ENCODE peak calls at places on chromosomes 7 and 10, in six cellular contexts. One of them, this sample, is unnamed.

GRCh38 chr10:80406249-80406648 is 2.1 kb upstream of the PRXL2A start:
- DNase-seq in fibroblast of lung: no peak
- DNase-seq in hepatocyte: peak; percentile 8
- DNase-seq in PC-3: no peak
- DNase-seq in dorsolateral prefrontal cortex: no peak
- DNase-seq in kidney: no peak
- DNase-seq in this sample: no peak

GRCh38 chr7:74455933-74456332 is 2.2 kb downstream of the GTF2IRD1 start:
- DNase-seq in hepatocyte: peak; percentile 53
- DNase-seq in PC-3: no peak
- DNase-seq in dorsolateral prefrontal cortex: no peak
- DNase-seq in fibroblast of lung: peak; percentile 50
- DNase-seq in kidney: no peak
- DNase-seq in this sample: no peak

GRCh38 chr7:129493555-129493954 is 8.8 kb upstream of the SMKR1 start:
- DNase-seq in dorsolateral prefrontal cortex: no peak
- DNase-seq in fibroblast of lung: peak; percentile 38
- DNase-seq in PC-3: peak; percentile 25
- DNase-seq in kidney: no peak
- DNase-seq in hepatocyte: no peak
- DNase-seq in this sample: no peak

GRCh38 chr7:24283900-24284698 is at the start of gene NPY:
- DNase-seq in kidney: peak; percentile 68
- DNase-seq in hepatocyte: no peak
- DNase-seq in dorsolateral prefrontal cortex: no peak
- DNase-seq in fibroblast of lung: no peak
- DNase-seq in PC-3: no peak
- DNase-seq in this sample: no peak

GRCh38 chr7:127683776-127684681 is 32.0 kb downstream of the SND1 start:
- DNase-seq in kidney: no peak
- DNase-seq in PC-3: no peak
- DNase-seq in hepatocyte: no peak
- DNase-seq in dorsolateral prefrontal cortex: no peak
- DNase-seq in fibroblast of lung: no peak
- DNase-seq in this sample: no peak

GRCh38 chr7:87506243-87507180 is 31.0 kb upstream of the ABCB4 start:
- DNase-seq in dorsolateral prefrontal cortex: no peak
- DNase-seq in hepatocyte: no peak
- DNase-seq in kidney: no peak
- DNase-seq in fibroblast of lung: peak; percentile 44
- DNase-seq in PC-3: peak; percentile 16
- DNase-seq in this sample: peak; percentile 12

GRCh38 chr10:59865101-59865500 is 41.3 kb downstream of the CCDC6 start:
- DNase-seq in PC-3: peak; percentile 90
- DNase-seq in dorsolateral prefrontal cortex: no peak
- DNase-seq in hepatocyte: peak; percentile 13
- DNase-seq in fibroblast of lung: peak; percentile 37
- DNase-seq in kidney: no peak
- DNase-seq in this sample: peak; percentile 85

GRCh38 chr7:273327-273726 is 16.6 kb upstream of the FOXL3 start:
- DNase-seq in kidney: no peak
- DNase-seq in hepatocyte: no peak
- DNase-seq in PC-3: no peak
- DNase-seq in fibroblast of lung: no peak
- DNase-seq in dorsolateral prefrontal cortex: no peak
- DNase-seq in this sample: no peak

GRCh38 chr10:129568562-129569344 is 101.7 kb downstream of the MGMT start:
- DNase-seq in PC-3: no peak
- DNase-seq in fibroblast of lung: peak; percentile 8
- DNase-seq in dorsolateral prefrontal cortex: no peak
- DNase-seq in kidney: no peak
- DNase-seq in hepatocyte: peak; percentile 38
- DNase-seq in this sample: no peak

GRCh38 chr10:79347894-79348639 is 798 bp downstream of the PPIF start:
- DNase-seq in PC-3: peak; percentile 90
- DNase-seq in hepatocyte: peak; percentile 76
- DNase-seq in fibroblast of lung: peak; percentile 70
- DNase-seq in dorsolateral prefrontal cortex: no peak
- DNase-seq in kidney: peak; percentile 90
- DNase-seq in this sample: peak; percentile 68

GRCh38 chr7:134710854-134711624 is 64.4 kb downstream of the BPGM start:
- DNase-seq in kidney: no peak
- DNase-seq in hepatocyte: peak; percentile 34
- DNase-seq in dorsolateral prefrontal cortex: no peak
- DNase-seq in fibroblast of lung: peak; percentile 42
- DNase-seq in PC-3: peak; percentile 10
- DNase-seq in this sample: no peak

GRCh38 chr10:77881222-77881621 is 45.3 kb downstream of the DLG5 start:
- DNase-seq in fibroblast of lung: no peak
- DNase-seq in hepatocyte: no peak
- DNase-seq in dorsolateral prefrontal cortex: no peak
- DNase-seq in PC-3: no peak
- DNase-seq in kidney: no peak
- DNase-seq in this sample: no peak

GRCh38 chr10:117899181-117899683 is 147.5 kb downstream of the RAB11FIP2 start:
- DNase-seq in dorsolateral prefrontal cortex: no peak
- DNase-seq in hepatocyte: no peak
- DNase-seq in fibroblast of lung: no peak
- DNase-seq in kidney: no peak
- DNase-seq in PC-3: peak; percentile 14
- DNase-seq in this sample: no peak

GRCh38 chr7:95213809-95214492 is 110.4 kb downstream of the PON1 start:
- DNase-seq in PC-3: no peak
- DNase-seq in fibroblast of lung: peak; percentile 71
- DNase-seq in kidney: no peak
- DNase-seq in dorsolateral prefrontal cortex: no peak
- DNase-seq in hepatocyte: no peak
- DNase-seq in this sample: no peak

GRCh38 chr7:32879460-32879859 is 12.1 kb downstream of the KBTBD2 start:
- DNase-seq in kidney: no peak
- DNase-seq in hepatocyte: no peak
- DNase-seq in PC-3: no peak
- DNase-seq in dorsolateral prefrontal cortex: no peak
- DNase-seq in fibroblast of lung: no peak
- DNase-seq in this sample: no peak

GRCh38 chr7:81632418-81632817 is 137.4 kb downstream of the HGF start:
- DNase-seq in dorsolateral prefrontal cortex: no peak
- DNase-seq in kidney: no peak
- DNase-seq in PC-3: peak; percentile 40
- DNase-seq in hepatocyte: no peak
- DNase-seq in fibroblast of lung: no peak
- DNase-seq in this sample: peak; percentile 10

GRCh38 chr10:132710036-132710686 is 75.8 kb downstream of the NKX6-2 start:
- DNase-seq in PC-3: no peak
- DNase-seq in hepatocyte: no peak
- DNase-seq in kidney: peak; percentile 70
- DNase-seq in fibroblast of lung: no peak
- DNase-seq in dorsolateral prefrontal cortex: no peak
- DNase-seq in this sample: no peak

GRCh38 chr7:133854739-133855138 is 272.4 kb upstream of the LRGUK start:
- DNase-seq in hepatocyte: peak; percentile 59
- DNase-seq in kidney: no peak
- DNase-seq in dorsolateral prefrontal cortex: no peak
- DNase-seq in PC-3: peak; percentile 69
- DNase-seq in fibroblast of lung: peak; percentile 75
- DNase-seq in this sample: peak; percentile 2

DNA sequence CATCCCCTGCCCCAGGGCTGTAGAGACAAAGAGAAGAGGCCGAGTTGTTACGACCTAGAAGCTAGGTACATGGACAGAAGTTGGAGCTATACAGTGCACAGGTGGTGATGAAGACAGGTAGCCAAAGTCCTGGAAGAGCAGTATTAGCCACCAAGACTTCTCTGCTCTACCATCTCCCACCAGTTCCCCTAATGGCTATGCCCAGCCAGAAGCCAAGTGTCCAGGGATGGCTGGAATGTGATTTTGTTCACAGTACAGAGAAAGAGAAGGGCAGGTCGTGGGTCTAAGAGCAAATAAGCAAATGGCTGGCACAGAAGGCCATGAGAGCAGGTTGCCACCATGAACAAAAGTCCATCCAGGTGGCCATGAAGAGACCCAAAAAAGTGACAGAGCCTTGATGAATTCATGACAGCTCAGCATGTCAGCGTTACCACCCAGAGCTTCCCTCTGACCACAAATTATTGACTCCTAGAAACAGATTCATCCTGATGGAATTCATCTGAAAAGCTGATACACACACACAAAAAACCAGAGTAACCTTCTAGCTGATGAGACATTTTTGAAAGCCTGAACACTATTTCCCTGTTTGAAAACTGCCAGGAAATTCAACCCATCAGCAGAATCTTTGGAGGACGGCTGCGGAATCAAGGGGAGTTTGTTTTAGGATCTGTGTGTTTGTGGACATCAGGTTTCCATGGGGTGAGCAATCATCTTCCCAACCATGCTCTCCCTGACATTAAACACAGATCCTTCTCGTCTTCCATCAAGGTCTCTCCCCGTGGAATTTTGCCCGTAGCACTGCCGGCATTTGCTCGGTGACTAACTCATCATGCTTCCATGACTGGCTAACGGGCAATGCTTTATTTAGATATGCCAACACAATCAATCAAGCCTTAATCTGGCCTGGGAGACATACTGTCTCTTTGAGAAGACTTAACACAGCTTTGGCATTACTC is 906.7 kb upstream of the AUTS2 start:
- DNase-seq in dorsolateral prefrontal cortex: no peak
- DNase-seq in kidney: no peak
- DNase-seq in PC-3: no peak
- DNase-seq in hepatocyte: peak; percentile 23
- DNase-seq in fibroblast of lung: peak; percentile 30
- DNase-seq in this sample: no peak
- H3K27ac ChIP-seq in dorsolateral prefrontal cortex: no peak overlapping the region
- H3K27ac ChIP-seq in kidney: no peak overlapping the region
- H3K27ac ChIP-seq in PC-3: no peak overlapping the region
- H3K27ac ChIP-seq in hepatocyte: no peak overlapping the region
- H3K27ac ChIP-seq in fibroblast of lung: peak overlapping the region; percentile 94
- H3K27ac ChIP-seq in this sample: no peak overlapping the region

DNA sequence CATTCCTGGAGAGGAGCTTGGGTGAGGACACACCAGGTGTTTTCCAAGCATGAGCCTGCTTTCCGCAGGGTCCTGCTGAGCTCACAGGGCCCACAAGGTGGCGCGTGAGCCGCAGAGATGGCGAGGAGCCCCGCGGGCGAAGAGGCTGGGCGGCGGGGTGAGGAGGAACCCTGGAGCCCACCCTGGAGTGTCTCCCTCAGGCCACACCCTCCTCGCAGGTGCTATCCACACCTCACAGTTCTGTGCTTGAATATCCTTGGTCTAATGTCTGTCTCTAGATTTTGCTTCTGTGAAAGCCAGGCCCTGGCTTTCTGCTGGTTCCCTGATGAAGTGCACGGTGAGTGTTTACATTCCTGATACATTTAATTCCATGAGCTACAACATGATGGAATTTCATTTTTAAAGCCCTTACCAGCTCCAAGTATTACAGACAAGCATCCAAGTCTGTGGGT is 433.6 kb downstream of the ACTR3B start:
- DNase-seq in kidney: no peak
- DNase-seq in dorsolateral prefrontal cortex: peak; percentile 33
- DNase-seq in hepatocyte: peak; percentile 70
- DNase-seq in fibroblast of lung: no peak
- DNase-seq in PC-3: peak; percentile 27
- DNase-seq in this sample: no peak
- TF ChIP-seq CTCF in kidney: peak; percentile 61
- TF ChIP-seq CTCF in dorsolateral prefrontal cortex: peak; percentile 77
- TF ChIP-seq CTCF in hepatocyte: peak; percentile 74
- TF ChIP-seq CTCF in fibroblast of lung: no peak
- TF ChIP-seq CTCF in PC-3: peak; percentile 63
- TF ChIP-seq CTCF in this sample: no peak

DNA sequence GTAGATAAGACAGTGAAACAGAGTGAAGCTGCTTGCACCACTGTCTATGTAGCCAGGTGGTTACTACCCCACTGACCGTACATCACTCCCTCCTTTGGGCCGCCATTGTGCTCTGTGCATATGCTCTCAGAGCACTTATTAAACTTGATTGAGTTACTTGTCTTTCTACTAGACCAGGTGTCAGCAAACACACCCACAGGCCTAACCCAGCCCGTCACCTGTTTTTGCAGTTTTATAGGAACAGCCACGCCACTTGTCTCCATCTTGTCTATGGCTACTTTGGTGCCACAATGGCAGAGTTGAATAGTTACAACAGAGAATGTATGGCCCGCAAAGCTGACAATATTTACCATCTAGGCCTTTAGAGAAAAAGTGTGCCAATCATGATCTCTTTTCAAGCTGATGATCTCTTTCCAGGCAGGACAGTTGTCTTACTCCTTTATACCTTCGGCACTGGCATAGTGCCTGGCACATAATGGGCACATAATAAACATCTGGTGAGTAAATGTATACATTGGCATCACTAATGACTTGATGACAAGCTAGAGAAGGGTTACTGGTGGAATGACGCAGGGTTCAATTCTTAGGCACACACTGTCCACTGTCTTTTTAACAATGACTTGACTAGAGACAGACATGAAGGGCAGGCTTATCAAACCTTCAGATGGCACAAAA is 36.7 kb downstream of the SORBS1 start:
- DNase-seq in dorsolateral prefrontal cortex: no peak
- DNase-seq in PC-3: no peak
- DNase-seq in hepatocyte: no peak
- DNase-seq in fibroblast of lung: no peak
- DNase-seq in kidney: no peak
- DNase-seq in this sample: no peak
- H3K27ac ChIP-seq in dorsolateral prefrontal cortex: peak overlapping the region; percentile 28
- H3K27ac ChIP-seq in PC-3: no peak overlapping the region
- H3K27ac ChIP-seq in hepatocyte: no peak overlapping the region
- H3K27ac ChIP-seq in fibroblast of lung: no peak overlapping the region
- H3K27ac ChIP-seq in kidney: no peak overlapping the region
- H3K27ac ChIP-seq in this sample: no peak overlapping the region

DNA sequence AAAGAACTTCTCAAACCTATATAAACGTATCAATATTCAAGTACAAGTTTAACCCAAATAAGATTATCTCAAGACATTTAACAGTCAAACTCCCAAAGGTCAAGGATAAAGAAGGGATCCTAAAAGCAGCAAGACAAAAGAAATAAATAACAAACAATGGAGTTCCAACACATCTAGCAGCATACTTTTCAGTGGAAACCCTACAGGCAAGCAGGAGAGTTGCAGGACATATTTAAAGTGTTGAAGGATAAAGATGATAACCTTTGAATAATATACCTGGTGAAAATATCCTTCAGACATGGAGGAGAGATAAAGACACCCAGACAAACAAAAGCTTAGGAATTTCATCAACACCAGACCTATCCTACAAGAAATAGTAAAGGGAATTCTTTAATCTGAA is 82.8 kb downstream of the TES start:
- DNase-seq in PC-3: no peak
- DNase-seq in hepatocyte: no peak
- DNase-seq in fibroblast of lung: no peak
- DNase-seq in dorsolateral prefrontal cortex: no peak
- DNase-seq in kidney: no peak
- DNase-seq in this sample: no peak
- TF ChIP-seq CTCF in PC-3: peak; percentile 42
- TF ChIP-seq CTCF in hepatocyte: no peak
- TF ChIP-seq CTCF in fibroblast of lung: no peak
- TF ChIP-seq CTCF in dorsolateral prefrontal cortex: no peak
- TF ChIP-seq CTCF in kidney: no peak
- TF ChIP-seq CTCF in this sample: no peak

GRCh38 chr10:70333268-70333667 is 49.2 kb downstream of the LRRC20 start:
- DNase-seq in PC-3: no peak
- DNase-seq in kidney: no peak
- DNase-seq in dorsolateral prefrontal cortex: no peak
- DNase-seq in hepatocyte: no peak
- DNase-seq in fibroblast of lung: no peak
- DNase-seq in this sample: no peak
- H3K27ac ChIP-seq in PC-3: no peak overlapping the region
- H3K27ac ChIP-seq in kidney: no peak overlapping the region
- H3K27ac ChIP-seq in dorsolateral prefrontal cortex: no peak overlapping the region
- H3K27ac ChIP-seq in hepatocyte: no peak overlapping the region
- H3K27ac ChIP-seq in fibroblast of lung: no peak overlapping the region
- H3K27ac ChIP-seq in this sample: no peak overlapping the region

GRCh38 chr10:120824864-120825263 is 26.3 kb upstream of the WDR11 start:
- DNase-seq in PC-3: peak; percentile 65
- DNase-seq in kidney: no peak
- DNase-seq in hepatocyte: peak; percentile 58
- DNase-seq in dorsolateral prefrontal cortex: no peak
- DNase-seq in fibroblast of lung: no peak
- DNase-seq in this sample: peak; percentile 14
- TF ChIP-seq CTCF in PC-3: peak; percentile 77
- TF ChIP-seq CTCF in kidney: peak; percentile 35
- TF ChIP-seq CTCF in hepatocyte: peak; percentile 54
- TF ChIP-seq CTCF in dorsolateral prefrontal cortex: peak; percentile 33
- TF ChIP-seq CTCF in fibroblast of lung: no peak
- TF ChIP-seq CTCF in this sample: peak; percentile 35

This sample was measured in RWPE1.